ENCODE peak calls at places on chromosomes 11 and 22, in six cellular contexts. One of them, this sample, is unnamed.
A peak's percentile ranks its signal among the peaks of the same experiment; 100 is the strongest.

GRCh38 chr11:96484361-96484760 is 94.5 kb downstream of the JRKL start:
- DNase-seq in neural crest cell: no peak
- DNase-seq in MCF 10A: no peak
- DNase-seq in foreskin fibroblast: no peak
- DNase-seq in ovary: no peak
- DNase-seq in mesothelial cell of epicardium: no peak
- DNase-seq in this sample: no peak

GRCh38 chr11:118910309-118911112 is 15.2 kb downstream of the BCL9L start:
- DNase-seq in neural crest cell: no peak
- DNase-seq in MCF 10A: peak; percentile 85
- DNase-seq in foreskin fibroblast: peak; percentile 92
- DNase-seq in ovary: peak; percentile 78
- DNase-seq in mesothelial cell of epicardium: peak; percentile 83
- DNase-seq in this sample: peak; percentile 83

GRCh38 chr11:64445651-64446050 is 86.7 kb downstream of the RPS6KA4 start:
- DNase-seq in neural crest cell: no peak
- DNase-seq in MCF 10A: no peak
- DNase-seq in foreskin fibroblast: no peak
- DNase-seq in ovary: no peak
- DNase-seq in mesothelial cell of epicardium: no peak
- DNase-seq in this sample: no peak

GRCh38 chr11:130611791-130612251 is 163.4 kb downstream of the ADAMTS15 start:
- DNase-seq in neural crest cell: no peak
- DNase-seq in MCF 10A: no peak
- DNase-seq in foreskin fibroblast: peak; percentile 66
- DNase-seq in ovary: no peak
- DNase-seq in mesothelial cell of epicardium: no peak
- DNase-seq in this sample: peak; percentile 22

GRCh38 chr11:6315811-6316425 is 4.4 kb downstream of the CAVIN3 start:
- DNase-seq in neural crest cell: peak; percentile 48
- DNase-seq in MCF 10A: peak; percentile 73
- DNase-seq in foreskin fibroblast: peak; percentile 50
- DNase-seq in ovary: peak; percentile 67
- DNase-seq in mesothelial cell of epicardium: peak; percentile 22
- DNase-seq in this sample: no peak

GRCh38 chr11:65262381-65262680 is 569 bp downstream of the POLA2 start:
- DNase-seq in neural crest cell: no peak
- DNase-seq in MCF 10A: no peak
- DNase-seq in foreskin fibroblast: no peak
- DNase-seq in ovary: peak; percentile 71
- DNase-seq in mesothelial cell of epicardium: no peak
- DNase-seq in this sample: no peak

GRCh38 chr22:31829505-31829904 is 75.7 kb downstream of the DEPDC5 start:
- DNase-seq in neural crest cell: no peak
- DNase-seq in MCF 10A: peak; percentile 93
- DNase-seq in foreskin fibroblast: peak; percentile 90
- DNase-seq in ovary: peak; percentile 57
- DNase-seq in mesothelial cell of epicardium: no peak
- DNase-seq in this sample: no peak

GRCh38 chr22:50078246-50078645 is 7.0 kb downstream of the MLC1 start:
- DNase-seq in neural crest cell: no peak
- DNase-seq in MCF 10A: no peak
- DNase-seq in foreskin fibroblast: no peak
- DNase-seq in ovary: no peak
- DNase-seq in mesothelial cell of epicardium: no peak
- DNase-seq in this sample: no peak

GRCh38 chr11:64090811-64091516 is 55.2 kb downstream of the FLRT1 start:
- DNase-seq in neural crest cell: peak; percentile 37
- DNase-seq in MCF 10A: peak; percentile 68
- DNase-seq in foreskin fibroblast: peak; percentile 21
- DNase-seq in ovary: no peak
- DNase-seq in mesothelial cell of epicardium: no peak
- DNase-seq in this sample: no peak

GRCh38 chr11:134360050-134360835 is 28.5 kb downstream of the GLB1L2 start:
- DNase-seq in neural crest cell: peak; percentile 97
- DNase-seq in MCF 10A: peak; percentile 80
- DNase-seq in foreskin fibroblast: peak; percentile 4
- DNase-seq in ovary: peak; percentile 54
- DNase-seq in mesothelial cell of epicardium: peak; percentile 79
- DNase-seq in this sample: peak; percentile 91

GRCh38 chr11:65895482-65895981 is 4.7 kb downstream of the FOSL1 start:
- DNase-seq in neural crest cell: no peak
- DNase-seq in MCF 10A: no peak
- DNase-seq in foreskin fibroblast: no peak
- DNase-seq in ovary: no peak
- DNase-seq in mesothelial cell of epicardium: no peak
- DNase-seq in this sample: no peak

GRCh38 chr11:123429851-123430735 is at the start of gene GRAMD1B:
- DNase-seq in neural crest cell: peak; percentile 66
- DNase-seq in MCF 10A: no peak
- DNase-seq in foreskin fibroblast: peak; percentile 38
- DNase-seq in ovary: peak; percentile 60
- DNase-seq in mesothelial cell of epicardium: peak; percentile 54
- DNase-seq in this sample: peak; percentile 79
- TF ChIP-seq CTCF in neural crest cell: peak; percentile 27
- TF ChIP-seq CTCF in MCF 10A: no peak
- TF ChIP-seq CTCF in foreskin fibroblast: peak; percentile 28
- TF ChIP-seq CTCF in ovary: no peak
- TF ChIP-seq CTCF in mesothelial cell of epicardium: no peak
- TF ChIP-seq CTCF in this sample: peak; percentile 27

GRCh38 chr11:120565436-120566155 is 54.0 kb downstream of the GRIK4 start:
- DNase-seq in neural crest cell: no peak
- DNase-seq in MCF 10A: peak; percentile 22
- DNase-seq in foreskin fibroblast: no peak
- DNase-seq in ovary: no peak
- DNase-seq in mesothelial cell of epicardium: no peak
- DNase-seq in this sample: no peak

GRCh38 chr11:120563698-120564572 is 52.4 kb downstream of the GRIK4 start:
- DNase-seq in neural crest cell: peak; percentile 63
- DNase-seq in MCF 10A: no peak
- DNase-seq in foreskin fibroblast: no peak
- DNase-seq in ovary: peak; percentile 78
- DNase-seq in mesothelial cell of epicardium: peak; percentile 46
- DNase-seq in this sample: no peak

GRCh38 chr11:120566176-120566575 is 54.6 kb downstream of the GRIK4 start:
- DNase-seq in neural crest cell: no peak
- DNase-seq in MCF 10A: peak; percentile 39
- DNase-seq in foreskin fibroblast: no peak
- DNase-seq in ovary: no peak
- DNase-seq in mesothelial cell of epicardium: no peak
- DNase-seq in this sample: no peak

GRCh38 chr11:120562806-120563425 is 51.4 kb downstream of the GRIK4 start:
- DNase-seq in neural crest cell: no peak
- DNase-seq in MCF 10A: no peak
- DNase-seq in foreskin fibroblast: no peak
- DNase-seq in ovary: peak; percentile 45
- DNase-seq in mesothelial cell of epicardium: no peak
- DNase-seq in this sample: no peak

GRCh38 chr11:120564573-120565301 is 53.2 kb downstream of the GRIK4 start:
- DNase-seq in neural crest cell: peak; percentile 48
- DNase-seq in MCF 10A: peak; percentile 30
- DNase-seq in foreskin fibroblast: peak; percentile 38
- DNase-seq in ovary: peak; percentile 55
- DNase-seq in mesothelial cell of epicardium: no peak
- DNase-seq in this sample: no peak
- TF ChIP-seq CTCF in neural crest cell: peak; percentile 28
- TF ChIP-seq CTCF in MCF 10A: no peak
- TF ChIP-seq CTCF in foreskin fibroblast: peak; percentile 29
- TF ChIP-seq CTCF in ovary: no peak
- TF ChIP-seq CTCF in mesothelial cell of epicardium: no peak
- TF ChIP-seq CTCF in this sample: peak; percentile 30

GRCh38 chr22:43795320-43795719 is 16.8 kb downstream of the EFCAB6 start:
- DNase-seq in neural crest cell: no peak
- DNase-seq in MCF 10A: no peak
- DNase-seq in foreskin fibroblast: no peak
- DNase-seq in ovary: no peak
- DNase-seq in mesothelial cell of epicardium: no peak
- DNase-seq in this sample: no peak

GRCh38 chr22:43792905-43793304 is 19.2 kb downstream of the EFCAB6 start:
- DNase-seq in neural crest cell: no peak
- DNase-seq in MCF 10A: no peak
- DNase-seq in foreskin fibroblast: no peak
- DNase-seq in ovary: no peak
- DNase-seq in mesothelial cell of epicardium: no peak
- DNase-seq in this sample: no peak

GRCh38 chr22:43798492-43798891 is 13.6 kb downstream of the EFCAB6 start:
- DNase-seq in neural crest cell: no peak
- DNase-seq in MCF 10A: no peak
- DNase-seq in foreskin fibroblast: no peak
- DNase-seq in ovary: no peak
- DNase-seq in mesothelial cell of epicardium: no peak
- DNase-seq in this sample: no peak

GRCh38 chr22:43800970-43801369 is 11.1 kb downstream of the EFCAB6 start:
- DNase-seq in neural crest cell: no peak
- DNase-seq in MCF 10A: no peak
- DNase-seq in foreskin fibroblast: no peak
- DNase-seq in ovary: no peak
- DNase-seq in mesothelial cell of epicardium: no peak
- DNase-seq in this sample: no peak

DNA sequence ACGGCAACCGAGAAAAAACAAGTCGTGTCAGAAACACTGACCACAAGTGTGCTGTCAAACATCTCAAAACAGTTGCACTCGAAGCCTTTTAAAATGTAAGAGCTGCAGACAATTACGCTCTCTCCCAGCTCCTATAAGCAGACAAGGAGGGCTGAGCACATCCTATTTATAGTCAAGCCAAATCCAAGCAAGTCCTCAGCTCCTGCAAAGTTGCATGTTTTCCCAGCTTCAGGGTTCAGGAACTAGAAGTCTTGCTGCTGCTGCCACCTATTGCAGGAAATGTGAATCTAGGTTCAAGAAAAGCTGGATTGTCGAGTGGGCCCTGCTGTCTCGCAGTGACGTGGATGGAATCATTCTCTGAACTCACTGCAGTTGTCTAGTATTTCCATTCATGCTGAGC is 15.5 kb downstream of the EFCAB6 start:
- DNase-seq in neural crest cell: no peak
- DNase-seq in MCF 10A: peak; percentile 38
- DNase-seq in foreskin fibroblast: peak; percentile 13
- DNase-seq in ovary: no peak
- DNase-seq in mesothelial cell of epicardium: no peak
- DNase-seq in this sample: no peak
- TF ChIP-seq CTCF in neural crest cell: peak; percentile 57
- TF ChIP-seq CTCF in MCF 10A: peak; percentile 41
- TF ChIP-seq CTCF in foreskin fibroblast: peak; percentile 44
- TF ChIP-seq CTCF in ovary: no peak
- TF ChIP-seq CTCF in mesothelial cell of epicardium: no peak
- TF ChIP-seq CTCF in this sample: peak; percentile 60

GRCh38 chr11:17502630-17503029 is 26.0 kb upstream of the ABCC8 start:
- DNase-seq in neural crest cell: no peak
- DNase-seq in MCF 10A: no peak
- DNase-seq in foreskin fibroblast: no peak
- DNase-seq in ovary: no peak
- DNase-seq in mesothelial cell of epicardium: no peak
- DNase-seq in this sample: no peak

GRCh38 chr11:17500673-17501072 is 24.0 kb upstream of the ABCC8 start:
- DNase-seq in neural crest cell: no peak
- DNase-seq in MCF 10A: no peak
- DNase-seq in foreskin fibroblast: no peak
- DNase-seq in ovary: no peak
- DNase-seq in mesothelial cell of epicardium: no peak
- DNase-seq in this sample: no peak

GRCh38 chr11:17498058-17498457 is 21.4 kb upstream of the ABCC8 start:
- DNase-seq in neural crest cell: no peak
- DNase-seq in MCF 10A: peak; percentile 31
- DNase-seq in foreskin fibroblast: no peak
- DNase-seq in ovary: no peak
- DNase-seq in mesothelial cell of epicardium: no peak
- DNase-seq in this sample: no peak

GRCh38 chr11:17496406-17496805 is 19.8 kb upstream of the ABCC8 start:
- DNase-seq in neural crest cell: no peak
- DNase-seq in MCF 10A: peak; percentile 49
- DNase-seq in foreskin fibroblast: peak; percentile 8
- DNase-seq in ovary: no peak
- DNase-seq in mesothelial cell of epicardium: no peak
- DNase-seq in this sample: no peak

GRCh38 chr11:17498475-17498874 is 21.8 kb upstream of the ABCC8 start:
- DNase-seq in neural crest cell: no peak
- DNase-seq in MCF 10A: no peak
- DNase-seq in foreskin fibroblast: peak; percentile 14
- DNase-seq in ovary: no peak
- DNase-seq in mesothelial cell of epicardium: no peak
- DNase-seq in this sample: no peak
- TF ChIP-seq CTCF in neural crest cell: peak; percentile 48
- TF ChIP-seq CTCF in MCF 10A: no peak
- TF ChIP-seq CTCF in foreskin fibroblast: peak; percentile 25
- TF ChIP-seq CTCF in ovary: no peak
- TF ChIP-seq CTCF in mesothelial cell of epicardium: peak; percentile 32
- TF ChIP-seq CTCF in this sample: peak; percentile 64

DNA sequence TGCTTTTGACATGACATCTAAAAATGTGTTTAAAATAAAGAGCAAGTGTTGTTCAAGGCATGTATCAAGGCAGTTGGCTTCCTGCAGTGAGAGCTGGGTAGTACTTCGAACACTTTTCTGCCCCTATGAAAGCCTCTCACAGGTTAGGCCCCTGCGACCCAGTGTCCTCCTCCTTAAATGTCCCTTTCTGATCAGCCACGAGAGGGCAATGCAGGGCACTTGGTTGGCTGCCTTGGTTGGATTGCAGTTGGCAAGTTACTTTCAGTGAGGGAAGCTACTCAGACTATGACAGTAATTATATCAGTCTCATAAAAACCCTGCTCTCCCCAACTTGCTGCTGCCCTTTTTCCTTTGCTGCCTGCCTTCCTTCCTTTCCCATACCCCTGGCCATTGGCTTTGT is 743.8 kb downstream of the NTM start:
- DNase-seq in neural crest cell: peak; percentile 26
- DNase-seq in MCF 10A: no peak
- DNase-seq in foreskin fibroblast: no peak
- DNase-seq in ovary: no peak
- DNase-seq in mesothelial cell of epicardium: no peak
- DNase-seq in this sample: no peak
- TF ChIP-seq CTCF in neural crest cell: peak; percentile 59
- TF ChIP-seq CTCF in MCF 10A: no peak
- TF ChIP-seq CTCF in foreskin fibroblast: peak; percentile 15
- TF ChIP-seq CTCF in ovary: no peak
- TF ChIP-seq CTCF in mesothelial cell of epicardium: no peak
- TF ChIP-seq CTCF in this sample: peak; percentile 64

GRCh38 chr11:72454791-72455190 is 20.5 kb upstream of the CLPB start:
- DNase-seq in neural crest cell: no peak
- DNase-seq in MCF 10A: no peak
- DNase-seq in foreskin fibroblast: no peak
- DNase-seq in ovary: no peak
- DNase-seq in mesothelial cell of epicardium: no peak
- DNase-seq in this sample: no peak
- TF ChIP-seq CTCF in neural crest cell: no peak
- TF ChIP-seq CTCF in MCF 10A: no peak
- TF ChIP-seq CTCF in foreskin fibroblast: no peak
- TF ChIP-seq CTCF in ovary: no peak
- TF ChIP-seq CTCF in mesothelial cell of epicardium: no peak
- TF ChIP-seq CTCF in this sample: no peak

GRCh38 chr11:62245271-62245753 is 3.3 kb downstream of the SCGB1D2 start:
- DNase-seq in neural crest cell: peak; percentile 11
- DNase-seq in MCF 10A: peak; percentile 34
- DNase-seq in foreskin fibroblast: no peak
- DNase-seq in ovary: no peak
- DNase-seq in mesothelial cell of epicardium: peak; percentile 36
- DNase-seq in this sample: no peak
- TF ChIP-seq CTCF in neural crest cell: peak; percentile 34
- TF ChIP-seq CTCF in MCF 10A: peak; percentile 16
- TF ChIP-seq CTCF in foreskin fibroblast: no peak
- TF ChIP-seq CTCF in ovary: no peak
- TF ChIP-seq CTCF in mesothelial cell of epicardium: no peak
- TF ChIP-seq CTCF in this sample: peak; percentile 46

GRCh38 chr11:2289859-2290258 is 11.9 kb downstream of the C11orf21 start:
- DNase-seq in neural crest cell: no peak
- DNase-seq in MCF 10A: no peak
- DNase-seq in foreskin fibroblast: no peak
- DNase-seq in ovary: no peak
- DNase-seq in mesothelial cell of epicardium: no peak
- DNase-seq in this sample: peak; percentile 36
- TF ChIP-seq CTCF in neural crest cell: no peak
- TF ChIP-seq CTCF in MCF 10A: no peak
- TF ChIP-seq CTCF in foreskin fibroblast: no peak
- TF ChIP-seq CTCF in ovary: no peak
- TF ChIP-seq CTCF in mesothelial cell of epicardium: no peak
- TF ChIP-seq CTCF in this sample: no peak